ENCODE peak calls at places on chromosomes 7 and 10, in six cellular contexts. N is AG04450, F is psoas muscle, J is A549, Q is GM10248, U is RWPE1. C is an unnamed sample.

GRCh38 chr10:113228570-113228969 is 278.5 kb downstream of the TCF7L2 start:
- DNase-seq in N (no peak), F (no peak), J (no peak), Q (no peak), U (no peak), C (no peak)

GRCh38 chr7:35760082-35760770 is 40.6 kb upstream of the SEPTIN7 start:
- DNase-seq in N (no peak), F (no peak), J (no peak), Q (no peak), U (no peak), C (no peak)

GRCh38 chr10:299512-299911 is 164.3 kb downstream of the ZMYND11 start:
- DNase-seq in N (no peak), F (no peak), J (no peak), Q (no peak), U (no peak), C (no peak)

GRCh38 chr10:110141747-110142625 is 65.4 kb upstream of the MXI1 start:
- DNase-seq in N (no peak), F (no peak), J (no peak), Q (no peak), U (peak), C (peak)

GRCh38 chr10:71150811-71151210 is 61.6 kb upstream of the UNC5B start:
- DNase-seq in N (no peak), F (no peak), J (no peak), Q (no peak), U (no peak), C (no peak)

GRCh38 chr10:52597189-52597863 is 175.3 kb downstream of the MBL2 start:
- DNase-seq in N (no peak), F (no peak), J (no peak), Q (no peak), U (peak), C (no peak)

GRCh38 chr7:19016140-19016539 is 101.3 kb downstream of the TWIST1 start:
- DNase-seq in N (no peak), F (no peak), J (no peak), Q (no peak), U (no peak), C (no peak)

GRCh38 chr10:130492266-130492934 is 356.2 kb downstream of the GLRX3 start:
- DNase-seq in N (no peak), F (no peak), J (no peak), Q (no peak), U (no peak), C (no peak)

GRCh38 chr10:78588194-78588811 is 480.5 kb upstream of the ZMIZ1 start:
- DNase-seq in N (peak), F (no peak), J (no peak), Q (no peak), U (no peak), C (no peak)

GRCh38 chr7:44306608-44307007 is 18.8 kb downstream of the CAMK2B start:
- DNase-seq in N (no peak), F (peak), J (no peak), Q (peak), U (no peak), C (no peak)

GRCh38 chr7:44305564-44306507 is 19.6 kb downstream of the CAMK2B start:
- DNase-seq in N (no peak), F (peak), J (no peak), Q (peak), U (no peak), C (no peak)

GRCh38 chr7:44308741-44309270 is 16.6 kb downstream of the CAMK2B start:
- DNase-seq in N (no peak), F (peak), J (no peak), Q (peak), U (no peak), C (no peak)

GRCh38 chr7:44307905-44308740 is 17.3 kb downstream of the CAMK2B start:
- DNase-seq in N (no peak), F (peak), J (no peak), Q (peak), U (peak), C (no peak)

GRCh38 chr7:44307301-44307900 is 18.0 kb downstream of the CAMK2B start:
- DNase-seq in N (no peak), F (peak), J (peak), Q (peak), U (peak), C (peak)
- TF ChIP-seq CTCF in N (peak), F (no peak), J (peak), Q (peak), U (peak), C (no peak)

DNA sequence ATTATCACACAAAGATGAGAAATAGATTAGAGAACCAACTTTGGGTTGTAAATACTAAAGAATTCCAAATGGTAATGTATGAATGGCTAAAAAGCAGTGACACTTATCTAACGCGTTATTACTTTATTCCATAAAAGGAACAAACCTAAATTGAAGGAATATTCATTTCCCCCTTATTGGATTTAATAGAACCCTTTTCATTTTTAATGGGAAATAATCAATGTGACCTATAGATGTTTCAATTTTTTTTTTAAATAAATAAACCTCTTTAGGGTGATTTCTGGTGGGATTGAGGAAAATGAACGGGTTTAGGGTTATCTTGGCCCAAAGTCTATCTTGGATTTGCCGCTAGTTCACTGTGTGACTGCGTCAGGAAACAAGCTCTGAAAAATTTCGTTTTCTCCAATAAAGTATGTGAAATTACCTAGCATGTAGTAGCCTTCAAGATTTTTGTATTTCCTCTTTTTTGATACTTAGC is 1.9 kb upstream of the ACBD5 start:
- DNase-seq in N (no peak), F (no peak), J (no peak), Q (no peak), U (no peak), C (no peak)
- TF ChIP-seq CTCF in N (no peak), F (no peak), J (no peak), Q (no peak), U (peak), C (no peak)

GRCh38 chr10:77377678-77378352 is 259.8 kb downstream of the KCNMA1 start:
- DNase-seq in N (no peak), F (no peak), J (no peak), Q (no peak), U (peak), C (no peak)
- TF ChIP-seq CTCF in N (no peak), F (no peak), J (no peak), Q (no peak), U (no peak), C (no peak)

GRCh38 chr10:92688927-92689662 is 660 bp upstream of the HHEX start:
- DNase-seq in N (no peak), F (peak), J (peak), Q (peak), U (no peak), C (peak)
- TF ChIP-seq CTCF in N (peak), F (no peak), J (peak), Q (no peak), U (no peak), C (no peak)

GRCh38 chr7:77752016-77752415 is 46.2 kb downstream of the TMEM60 start:
- DNase-seq in N (no peak), F (no peak), J (no peak), Q (no peak), U (no peak), C (peak)
- TF ChIP-seq CTCF in N (no peak), F (no peak), J (no peak), Q (no peak), U (no peak), C (no peak)

GRCh38 chr10:15455456-15455855 is 84.4 kb upstream of the FAM171A1 start:
- DNase-seq in N (no peak), F (no peak), J (no peak), Q (no peak), U (no peak), C (no peak)

GRCh38 chr10:15459218-15459617 is 88.1 kb upstream of the FAM171A1 start:
- DNase-seq in N (no peak), F (no peak), J (no peak), Q (no peak), U (no peak), C (no peak)

GRCh38 chr10:15460661-15461060 is 89.6 kb upstream of the FAM171A1 start:
- DNase-seq in N (no peak), F (no peak), J (no peak), Q (no peak), U (no peak), C (no peak)

GRCh38 chr10:15453921-15454320 is 82.8 kb upstream of the FAM171A1 start:
- DNase-seq in N (no peak), F (no peak), J (no peak), Q (no peak), U (no peak), C (no peak)

DNA sequence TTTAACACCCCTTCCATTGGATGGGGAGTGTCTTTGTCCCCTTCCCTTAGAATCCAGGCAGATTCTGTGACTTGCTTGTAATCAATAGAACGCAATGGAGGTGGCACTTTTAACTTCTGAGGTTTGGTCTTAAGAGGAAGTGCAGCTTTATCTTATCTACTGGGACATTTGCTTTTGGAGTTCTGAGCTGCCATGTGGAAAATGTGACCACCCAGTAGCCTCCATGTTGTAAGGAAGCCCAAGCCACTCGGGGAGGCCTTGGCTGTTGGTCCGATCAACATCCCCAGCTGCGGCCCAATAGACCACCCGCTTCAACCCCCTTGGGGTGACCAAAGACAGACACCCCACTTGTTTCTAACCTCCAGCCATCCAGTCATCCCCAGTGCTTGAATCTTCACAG is 86.3 kb upstream of the FAM171A1 start:
- DNase-seq in N (no peak), F (no peak), J (no peak), Q (no peak), U (no peak), C (no peak)
- TF ChIP-seq CTCF in N (no peak), F (no peak), J (no peak), Q (no peak), U (no peak), C (no peak)

GRCh38 chr10:100293067-100293466 is 6.6 kb upstream of the BLOC1S2 start:
- DNase-seq in N (no peak), F (no peak), J (no peak), Q (no peak), U (no peak), C (no peak)
- TF ChIP-seq CTCF in N (no peak), F (no peak), J (no peak), Q (no peak), U (no peak), C (no peak)

GRCh38 chr10:32377458-32378370 is 30.8 kb upstream of the EPC1 start:
- DNase-seq in N (no peak), F (no peak), J (peak), Q (no peak), U (peak), C (peak)
- TF ChIP-seq CTCF in N (peak), F (peak), J (peak), Q (peak), U (peak), C (peak)

DNA sequence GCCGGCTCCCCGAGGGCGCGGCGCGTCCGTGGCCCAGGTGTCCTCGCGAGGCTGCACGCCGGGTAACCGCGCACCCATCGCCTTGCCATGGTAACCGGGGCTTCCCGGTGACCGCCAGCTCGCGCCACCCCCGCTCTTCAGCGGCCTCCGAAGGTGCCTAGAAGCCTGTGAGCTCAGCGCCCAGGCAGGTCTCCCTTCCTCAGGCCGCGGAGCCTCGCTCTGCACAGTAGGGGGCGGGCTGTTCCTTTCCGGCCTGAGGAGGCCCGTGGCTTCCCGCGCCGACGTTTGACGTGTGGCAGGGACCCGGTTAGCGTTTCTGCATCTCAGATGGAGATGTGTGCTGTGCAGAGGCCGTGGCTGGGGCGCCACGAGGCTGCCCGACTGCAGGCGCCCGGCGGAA is 117.1 kb downstream of the DYNC2I1 start:
- DNase-seq in N (no peak), F (no peak), J (peak), Q (no peak), U (peak), C (no peak)
- TF ChIP-seq CTCF in N (no peak), F (no peak), J (no peak), Q (peak), U (no peak), C (no peak)

GRCh38 chr7:37694208-37695080 is 10.9 kb downstream of the GPR141 start:
- DNase-seq in N (no peak), F (no peak), J (peak), Q (no peak), U (no peak), C (peak)

GRCh38 chr7:37698271-37698670 is 14.7 kb downstream of the GPR141 start:
- DNase-seq in N (no peak), F (no peak), J (no peak), Q (no peak), U (no peak), C (no peak)

DNA sequence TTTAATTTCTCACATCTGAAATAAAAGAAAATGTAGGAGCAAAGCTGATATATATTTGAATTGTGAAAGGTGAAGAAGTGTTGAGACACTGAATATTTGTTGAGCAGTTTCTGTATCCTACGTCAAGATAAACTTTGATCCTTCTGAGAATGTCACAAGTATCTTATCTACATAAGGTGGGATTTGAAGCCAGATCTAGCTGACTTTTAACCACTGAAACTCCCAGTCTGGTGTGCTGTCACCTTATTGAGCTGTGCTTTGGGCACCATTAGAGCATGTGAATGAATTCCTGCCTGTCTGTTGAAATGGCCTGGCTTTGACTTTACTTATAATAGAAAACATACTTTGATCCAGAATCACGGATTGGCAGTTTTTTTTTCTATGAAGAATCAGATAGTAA is 15.2 kb downstream of the GPR141 start:
- DNase-seq in N (no peak), F (no peak), J (no peak), Q (no peak), U (no peak), C (no peak)
- TF ChIP-seq CTCF in N (no peak), F (no peak), J (no peak), Q (no peak), U (no peak), C (no peak)